ENCODE peak calls at places on chromosomes 12 and 14, in six cellular contexts. Z is upper lobe of left lung, V is fibroblast of the aortic adventitia, N is fibroblast of pulmonary artery, A is right lobe of liver, B is AG09309. C is an unnamed sample.
A peak's percentile ranks its signal among the peaks of the same experiment; 100 is the strongest.

GRCh38 chr14:100083706-100084105 is 18.5 kb downstream of the EVL start:
- DNase-seq in B (peak; percentile 73), V (no peak), Z (no peak), A (no peak), N (no peak), C (no peak)

GRCh38 chr14:63962896-63963295 is 110.1 kb downstream of the SYNE2 start:
- DNase-seq in A (no peak), N (no peak), Z (no peak), B (no peak), V (no peak), C (no peak)

GRCh38 chr14:81529391-81529790 is 4.3 kb downstream of the SEL1L start:
- DNase-seq in A (no peak), V (peak; percentile 88), B (peak; percentile 29), Z (no peak), N (peak; percentile 36), C (no peak)

GRCh38 chr12:80815351-80815750 is 98.6 kb downstream of the MYF5 start:
- DNase-seq in V (no peak), N (no peak), A (no peak), Z (no peak), B (no peak), C (no peak)

GRCh38 chr12:12954878-12955625 is 3.1 kb upstream of the GPRC5D start:
- DNase-seq in Z (no peak), B (no peak), A (no peak), V (no peak), N (no peak), C (no peak)

GRCh38 chr14:21652209-21652808 is 1.3 kb upstream of the OR4E2 start:
- DNase-seq in B (no peak), Z (no peak), A (no peak), V (no peak), N (no peak), C (no peak)

GRCh38 chr12:53219956-53220856 is 11.8 kb downstream of the RARG start:
- DNase-seq in V (peak; percentile 77), N (peak; percentile 77), B (no peak), A (no peak), Z (peak; percentile 70), C (no peak)

GRCh38 chr12:108457006-108457733 is 57.9 kb upstream of the FICD start:
- DNase-seq in A (no peak), B (peak; percentile 28), N (peak; percentile 69), Z (no peak), V (peak; percentile 45), C (no peak)

GRCh38 chr12:52331833-52332232 is 10.6 kb upstream of the KRT83 start:
- DNase-seq in N (no peak), V (no peak), Z (no peak), B (no peak), A (no peak), C (no peak)

GRCh38 chr14:23572841-23573240 is 5.2 kb upstream of the AP1G2 start:
- DNase-seq in Z (peak; percentile 52), A (no peak), N (no peak), B (no peak), V (no peak), C (no peak)

GRCh38 chr12:110741795-110742717 is 635 bp downstream of the PPP1CC start:
- DNase-seq in V (peak; percentile 40), N (peak; percentile 36), B (no peak), A (peak; percentile 59), Z (peak; percentile 31), C (peak; percentile 77)

GRCh38 chr12:116150001-116150400 is 127.5 kb downstream of the MED13L start:
- DNase-seq in A (no peak), N (no peak), V (no peak), Z (no peak), B (no peak), C (no peak)

GRCh38 chr14:104940526-104941150 is 16.0 kb downstream of the PLD4 start:
- DNase-seq in Z (no peak), A (no peak), N (no peak), B (no peak), V (no peak), C (no peak)
- TF ChIP-seq CTCF in Z (no peak), A (no peak), N (peak; percentile 28), B (peak; percentile 23), V (no peak), C (peak; percentile 21)

GRCh38 chr12:106910202-106910601 is 45.5 kb upstream of the TMEM263 start:
- DNase-seq in A (no peak), V (no peak), N (no peak), B (no peak), Z (no peak), C (no peak)

GRCh38 chr12:106906715-106907114 is 49.0 kb upstream of the TMEM263 start:
- DNase-seq in A (no peak), N (no peak), Z (no peak), B (no peak), V (no peak), C (no peak)

GRCh38 chr12:106907846-106908245 is 47.9 kb upstream of the TMEM263 start:
- DNase-seq in Z (no peak), V (no peak), A (no peak), B (no peak), N (no peak), C (no peak)

GRCh38 chr12:106908561-106908960 is 47.1 kb upstream of the TMEM263 start:
- DNase-seq in N (no peak), V (no peak), B (no peak), Z (no peak), A (no peak), C (no peak)

DNA sequence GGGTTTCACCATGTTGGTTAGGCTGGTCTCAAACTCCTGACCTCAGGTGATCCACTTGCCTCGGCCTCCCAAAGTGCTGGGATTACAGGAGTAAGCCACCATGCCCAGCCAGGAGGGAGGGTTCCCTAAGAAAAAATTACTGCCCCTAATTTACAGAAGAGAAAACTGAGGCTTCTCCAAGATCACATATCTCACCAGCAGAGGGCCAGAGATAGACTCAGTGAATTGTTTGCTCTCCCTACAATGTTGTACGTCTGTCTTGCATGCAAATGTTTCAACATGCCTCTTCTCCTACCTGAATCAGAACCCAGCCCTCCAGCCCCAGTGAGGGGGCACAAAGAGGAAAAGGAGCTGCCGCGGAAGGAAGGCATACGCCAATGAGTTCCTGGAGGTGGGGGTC is 48.3 kb upstream of the TMEM263 start:
- DNase-seq in N (no peak), B (no peak), A (no peak), V (no peak), Z (no peak), C (no peak)
- TF ChIP-seq CTCF in N (no peak), B (no peak), A (no peak), V (no peak), Z (no peak), C (peak; percentile 41)

GRCh38 chr14:97301931-97302559 is 504.9 kb downstream of the VRK1 start:
- DNase-seq in N (no peak), V (no peak), A (no peak), Z (no peak), B (no peak), C (no peak)

GRCh38 chr14:97295108-97295710 is 498.0 kb downstream of the VRK1 start:
- DNase-seq in Z (no peak), A (no peak), B (no peak), N (no peak), V (no peak), C (no peak)

GRCh38 chr14:97299661-97300060 is 502.5 kb downstream of the VRK1 start:
- DNase-seq in B (no peak), Z (no peak), N (no peak), V (no peak), A (no peak), C (no peak)

GRCh38 chr14:97298775-97299174 is 501.6 kb downstream of the VRK1 start:
- DNase-seq in V (no peak), A (no peak), B (no peak), N (no peak), Z (no peak), C (no peak)

GRCh38 chr14:97298331-97298730 is 501.1 kb downstream of the VRK1 start:
- DNase-seq in N (no peak), V (no peak), B (no peak), Z (no peak), A (no peak), C (no peak)
- TF ChIP-seq CTCF in N (no peak), V (no peak), B (no peak), Z (no peak), A (peak; percentile 34), C (peak; percentile 51)

GRCh38 chr14:93825235-93825553 is 36.9 kb upstream of the PRIMA1 start:
- DNase-seq in Z (no peak), B (no peak), A (no peak), N (no peak), V (no peak), C (no peak)

GRCh38 chr14:93824076-93824475 is 35.8 kb upstream of the PRIMA1 start:
- DNase-seq in B (no peak), N (no peak), A (no peak), V (no peak), Z (no peak), C (no peak)

GRCh38 chr14:93818857-93819256 is 30.6 kb upstream of the PRIMA1 start:
- DNase-seq in Z (no peak), N (no peak), V (no peak), B (no peak), A (no peak), C (no peak)

GRCh38 chr14:93829839-93830481 is 41.7 kb upstream of the PRIMA1 start:
- DNase-seq in V (no peak), A (no peak), Z (no peak), B (no peak), N (no peak), C (no peak)

GRCh38 chr14:93824518-93825234 is 36.4 kb upstream of the PRIMA1 start:
- DNase-seq in B (no peak), A (no peak), N (no peak), V (no peak), Z (no peak), C (no peak)
- TF ChIP-seq CTCF in B (no peak), A (no peak), N (no peak), V (no peak), Z (no peak), C (no peak)

GRCh38 chr12:130459916-130460315 is 122.2 kb downstream of the PIWIL1 start:
- DNase-seq in B (no peak), V (no peak), A (no peak), N (no peak), Z (no peak), C (no peak)
- TF ChIP-seq CTCF in B (no peak), V (no peak), A (no peak), N (no peak), Z (no peak), C (no peak)

C was measured in type B pancreatic cell.